ENCODE peak calls at places on chromosomes 13 and 19, in seven cellular contexts. Z is ascending aorta, W is mucosa of descending colon, C is fibroblast of lung, J is aorta, K is mammary epithelial cell, D is foreskin fibroblast. F is an unnamed sample.

GRCh38 chr19:12364391-12365093 is 941 bp downstream of the ZNF442 start:
- DNase-seq in Z (peak; percentile 67), W (no peak), C (peak; percentile 6), J (peak; percentile 51), K (peak; percentile 5), D (peak; percentile 8), F (no peak)

GRCh38 chr19:1154731-1155351 is 19.2 kb downstream of the SBNO2 start:
- DNase-seq in Z (peak; percentile 95), W (peak; percentile 89), C (peak; percentile 90), J (peak; percentile 95), K (peak; percentile 85), D (peak; percentile 88), F (peak; percentile 28)

GRCh38 chr19:41264581-41265375 is 606 bp downstream of the HNRNPUL1 start:
- DNase-seq in Z (peak; percentile 70), W (peak; percentile 79), C (peak; percentile 32), J (peak; percentile 65), K (peak; percentile 42), D (peak; percentile 40), F (no peak)

GRCh38 chr19:35143818-35144217 is 763 bp downstream of the FXYD7 start:
- DNase-seq in Z (no peak), W (no peak), C (no peak), J (no peak), K (no peak), D (no peak), F (no peak)

GRCh38 chr19:4044927-4045557 is 21.7 kb downstream of the ZBTB7A start:
- DNase-seq in Z (no peak), W (peak; percentile 50), C (no peak), J (no peak), K (no peak), D (no peak), F (no peak)

GRCh38 chr13:23087884-23088283 is 92.9 kb upstream of the SGCG start:
- DNase-seq in Z (no peak), W (no peak), C (peak; percentile 31), J (no peak), K (no peak), D (no peak), F (no peak)

GRCh38 chr19:10501971-10502523 is 1.1 kb downstream of the KEAP1 start:
- DNase-seq in Z (peak; percentile 86), W (peak; percentile 89), C (peak; percentile 49), J (peak; percentile 84), K (no peak), D (peak; percentile 29), F (no peak)

GRCh38 chr19:56838930-56839664 is 1.4 kb downstream of the PEG3 start:
- DNase-seq in Z (peak; percentile 98), W (peak; percentile 87), C (peak; percentile 94), J (peak; percentile 98), K (peak; percentile 32), D (peak; percentile 41), F (peak; percentile 72)

GRCh38 chr19:5121286-5122120 is 152.6 kb downstream of the KDM4B start:
- DNase-seq in Z (no peak), W (no peak), C (no peak), J (no peak), K (no peak), D (no peak), F (no peak)

GRCh38 chr19:42683917-42684513 is 56.3 kb downstream of the PSG3 start:
- DNase-seq in Z (no peak), W (no peak), C (peak; percentile 44), J (no peak), K (peak; percentile 11), D (peak; percentile 8), F (no peak)

GRCh38 chr19:875265-875879 is 15.9 kb downstream of the CFD start:
- DNase-seq in Z (no peak), W (no peak), C (no peak), J (no peak), K (no peak), D (no peak), F (no peak)

GRCh38 chr13:99067160-99067985 is 89.5 kb upstream of the DOCK9 start:
- DNase-seq in Z (no peak), W (no peak), C (peak; percentile 36), J (no peak), K (peak; percentile 82), D (peak; percentile 74), F (no peak)

GRCh38 chr19:958967-959685 is 25.0 kb upstream of the WDR18 start:
- DNase-seq in Z (no peak), W (no peak), C (peak; percentile 9), J (no peak), K (peak; percentile 40), D (no peak), F (no peak)

GRCh38 chr19:2488942-2489731 is 13.2 kb downstream of the GADD45B start:
- DNase-seq in Z (peak; percentile 76), W (peak; percentile 79), C (no peak), J (peak; percentile 86), K (no peak), D (no peak), F (no peak)

GRCh38 chr13:85314686-85315085 is 484.5 kb downstream of the SLITRK6 start:
- DNase-seq in Z (no peak), W (no peak), C (no peak), J (no peak), K (no peak), D (no peak), F (no peak)

GRCh38 chr13:21831654-21832324 is 160.9 kb downstream of the FGF9 start:
- DNase-seq in Z (no peak), W (no peak), C (no peak), J (no peak), K (no peak), D (no peak), F (no peak)

GRCh38 chr19:35139618-35139943 is 957 bp downstream of the FXYD1 start:
- DNase-seq in Z (no peak), W (no peak), C (no peak), J (no peak), K (no peak), D (no peak), F (no peak)

GRCh38 chr19:58034476-58034790 is 608 bp downstream of the ZSCAN1 start:
- DNase-seq in Z (no peak), W (no peak), C (no peak), J (no peak), K (no peak), D (no peak), F (no peak)

GRCh38 chr19:5147971-5148793 is 179.3 kb downstream of the KDM4B start:
- DNase-seq in Z (no peak), W (peak; percentile 46), C (no peak), J (peak; percentile 53), K (no peak), D (no peak), F (no peak)

GRCh38 chr19:1760020-1760419 is 6.7 kb downstream of the ONECUT3 start:
- DNase-seq in Z (no peak), W (no peak), C (no peak), J (no peak), K (no peak), D (no peak), F (no peak)

GRCh38 chr19:54439174-54439851 is 9.7 kb upstream of the LENG8 start:
- DNase-seq in Z (no peak), W (peak; percentile 36), C (peak; percentile 28), J (peak; percentile 51), K (peak; percentile 46), D (no peak), F (no peak)

DNA sequence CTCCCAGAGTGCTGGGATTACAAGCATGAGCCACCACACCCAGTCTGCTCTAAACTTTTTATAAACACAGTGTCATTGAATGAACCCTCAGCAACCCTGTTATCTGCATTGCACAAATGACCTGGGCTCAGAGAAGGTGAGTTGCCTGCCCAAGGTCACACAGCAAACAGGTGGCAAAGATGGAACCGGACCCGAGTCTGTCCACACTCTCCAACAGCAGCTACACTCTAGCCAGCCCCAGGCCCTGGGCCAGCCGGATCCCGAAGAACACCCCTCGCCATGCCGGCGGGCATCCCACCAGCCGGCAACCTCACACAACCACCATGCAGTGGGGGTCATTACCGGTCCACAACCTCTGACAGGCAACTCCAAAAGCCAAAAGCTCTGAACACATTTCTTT is 14.5 kb downstream of the ERCC2 start:
- DNase-seq in Z (no peak), W (no peak), C (no peak), J (no peak), K (no peak), D (no peak), F (no peak)
- H3K4me3 ChIP-seq in Z (no peak overlapping the region), W (no peak overlapping the region), C (no peak overlapping the region), J (no peak overlapping the region), K (no peak overlapping the region), D (no peak overlapping the region), F (no peak overlapping the region)

DNA sequence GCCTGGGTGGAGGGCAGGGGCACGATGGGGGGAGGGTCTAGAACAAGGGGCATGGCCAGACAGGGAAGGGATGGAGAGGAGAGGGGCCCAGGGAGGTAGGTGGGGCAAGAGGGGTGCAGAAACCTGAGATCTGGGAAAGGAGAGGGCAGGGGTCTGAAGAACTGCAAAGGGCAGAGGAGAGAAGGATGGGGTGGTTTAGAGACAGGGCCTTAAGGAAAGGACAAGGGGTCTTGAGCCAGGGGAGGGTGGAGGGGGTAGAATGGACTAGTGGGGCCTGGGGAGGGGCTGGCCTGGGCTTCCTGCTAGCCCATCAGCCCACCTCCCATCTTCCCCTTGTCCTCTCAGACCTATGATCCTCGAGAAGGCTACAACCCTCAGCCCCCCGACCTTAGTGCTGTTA is 72.5 kb downstream of the RYR1 start:
- DNase-seq in Z (no peak), W (no peak), C (no peak), J (no peak), K (no peak), D (no peak), F (no peak)
- H3K4me3 ChIP-seq in Z (no peak overlapping the region), W (no peak overlapping the region), C (no peak overlapping the region), J (no peak overlapping the region), K (no peak overlapping the region), D (no peak overlapping the region), F (no peak overlapping the region)

GRCh38 chr19:45962021-45962420 is 11.6 kb downstream of the NOVA2 start:
- DNase-seq in Z (no peak), W (no peak), C (no peak), J (no peak), K (no peak), D (no peak), F (no peak)
- H3K4me3 ChIP-seq in Z (no peak overlapping the region), W (no peak overlapping the region), C (no peak overlapping the region), J (no peak overlapping the region), K (no peak overlapping the region), D (no peak overlapping the region), F (no peak overlapping the region)

GRCh38 chr13:50384724-50385123 is 369.5 kb downstream of the KCNRG start:
- DNase-seq in Z (no peak), W (no peak), C (no peak), J (no peak), K (no peak), D (no peak), F (no peak)
- H3K4me3 ChIP-seq in Z (no peak overlapping the region), W (no peak overlapping the region), C (no peak overlapping the region), J (no peak overlapping the region), K (no peak overlapping the region), D (no peak overlapping the region), F (no peak overlapping the region)

F was measured in astrocyte of the cerebellum.